ENCODE peak calls at places on chromosomes 3 and 15, in six cellular contexts. Y is uterus, W is A549, U is NB4, O is cardiac muscle cell, L is fibroblast of pulmonary artery. P is an unnamed sample.

GRCh38 chr3:69811452-69812401 is 72.5 kb downstream of the MITF start:
- DNase-seq in W (no peak), L (no peak), U (no peak), Y (no peak), O (no peak), P (no peak)

GRCh38 chr3:50390523-50391177 is 31.3 kb upstream of the TMEM115 start:
- DNase-seq in Y (no peak), L (no peak), W (no peak), O (no peak), U (no peak), P (peak)

GRCh38 chr15:66765478-66766281 is 63.6 kb downstream of the SMAD6 start:
- DNase-seq in O (peak), W (peak), U (peak), Y (no peak), L (peak), P (peak)

GRCh38 chr15:94230886-94231727 is at the start of gene MCTP2:
- DNase-seq in L (peak), Y (peak), O (peak), W (peak), U (peak), P (peak)

GRCh38 chr15:91075761-91076160 is 24.3 kb upstream of the SV2B start:
- DNase-seq in Y (no peak), L (no peak), U (peak), W (no peak), O (no peak), P (no peak)

GRCh38 chr15:60054472-60054871 is 50.4 kb downstream of the FOXB1 start:
- DNase-seq in Y (no peak), U (no peak), O (no peak), L (no peak), W (no peak), P (no peak)

GRCh38 chr3:60365360-60365759 is 885.9 kb downstream of the FHIT start:
- DNase-seq in L (peak), U (no peak), Y (no peak), O (peak), W (no peak), P (no peak)

GRCh38 chr3:25297667-25298585 is 130.1 kb upstream of the RARB start:
- DNase-seq in Y (no peak), U (no peak), O (peak), W (no peak), L (peak), P (no peak)

GRCh38 chr15:72155021-72155621 is 36.9 kb downstream of the SENP8 start:
- DNase-seq in Y (peak), U (no peak), W (peak), L (peak), O (peak), P (peak)

GRCh38 chr3:192481638-192482037 is 245.7 kb downstream of the FGF12 start:
- DNase-seq in W (no peak), O (peak), Y (no peak), U (peak), L (peak), P (no peak)

GRCh38 chr3:49618412-49618811 is 55.7 kb upstream of the APEH start:
- DNase-seq in Y (no peak), O (no peak), L (peak), W (no peak), U (no peak), P (no peak)

GRCh38 chr15:70741677-70742293 is 21.6 kb downstream of the UACA start:
- DNase-seq in O (peak), U (peak), Y (no peak), L (peak), W (peak), P (no peak)

GRCh38 chr15:39623550-39623931 is 42.7 kb downstream of the THBS1 start:
- DNase-seq in W (no peak), O (no peak), U (no peak), L (no peak), Y (no peak), P (no peak)

GRCh38 chr3:61808526-61808925 is 247.2 kb downstream of the PTPRG start:
- DNase-seq in L (peak), W (no peak), O (peak), Y (peak), U (no peak), P (peak)

GRCh38 chr3:114659109-114660081 is 365.6 kb downstream of the TIGIT start:
- DNase-seq in Y (no peak), L (no peak), W (no peak), O (peak), U (peak), P (no peak)

GRCh38 chr3:38643090-38643489 is 6.4 kb downstream of the SCN5A start:
- DNase-seq in U (no peak), L (no peak), W (no peak), Y (peak), O (no peak), P (no peak)

GRCh38 chr3:52231502-52232278 is 6.2 kb upstream of the TLR9 start:
- DNase-seq in U (peak), W (peak), Y (peak), L (peak), O (peak), P (peak)

GRCh38 chr3:48018841-48019240 is 2.6 kb upstream of the MAP4 start:
- DNase-seq in O (peak), W (peak), L (peak), Y (no peak), U (no peak), P (peak)

GRCh38 chr15:37106490-37107001 is 6.2 kb upstream of the MEIS2 start:
- DNase-seq in W (no peak), O (peak), U (peak), Y (peak), L (peak), P (no peak)

GRCh38 chr15:93030430-93031102 is 58.4 kb downstream of the RGMA start:
- DNase-seq in Y (peak), W (peak), L (peak), O (peak), U (peak), P (peak)

GRCh38 chr3:65618599-65618998 is 420.1 kb downstream of the MAGI1 start:
- DNase-seq in L (no peak), Y (no peak), O (no peak), U (no peak), W (no peak), P (no peak)

GRCh38 chr3:126081618-126082333 is 2.1 kb downstream of the SLC41A3 start:
- DNase-seq in W (peak), L (peak), O (peak), U (peak), Y (peak), P (no peak)

GRCh38 chr3:47877288-47877687 is 74.3 kb downstream of the DHX30 start:
- DNase-seq in U (no peak), W (no peak), L (peak), Y (no peak), O (peak), P (no peak)

GRCh38 chr3:135792174-135792573 is 173.4 kb upstream of the PPP2R3A start:
- DNase-seq in W (peak), L (no peak), O (no peak), Y (no peak), U (peak), P (no peak)

GRCh38 chr15:89377842-89378698 is 43.4 kb upstream of the POLG start:
- DNase-seq in L (no peak), U (no peak), W (no peak), O (no peak), Y (no peak), P (no peak)

GRCh38 chr15:66613743-66614142 is 47.9 kb upstream of the LCTL start:
- DNase-seq in O (no peak), L (no peak), Y (no peak), W (no peak), U (no peak), P (no peak)

GRCh38 chr15:67824900-67825879 is at the start of gene SKOR1:
- DNase-seq in Y (no peak), O (peak), U (no peak), L (peak), W (peak), P (no peak)

GRCh38 chr3:102398196-102398595 is 36.6 kb upstream of the ZPLD1 start:
- DNase-seq in U (no peak), Y (no peak), L (no peak), O (no peak), W (no peak), P (no peak)

GRCh38 chr15:66951531-66951930 is 113.9 kb upstream of the SMAD3 start:
- DNase-seq in W (no peak), O (no peak), Y (no peak), U (no peak), L (no peak), P (no peak)

GRCh38 chr3:54870423-54870822 is 57.4 kb downstream of the LRTM1 start:
- DNase-seq in L (peak), Y (peak), U (peak), W (peak), O (peak), P (peak)

GRCh38 chr3:9598783-9599387 is 45.3 kb upstream of the LHFPL4 start:
- DNase-seq in Y (no peak), W (no peak), L (no peak), O (no peak), U (no peak), P (no peak)

GRCh38 chr15:83565553-83566159 is 88.3 kb upstream of the ADAMTSL3 start:
- DNase-seq in Y (no peak), W (peak), L (peak), O (peak), U (peak), P (no peak)

GRCh38 chr3:104132566-104132997 is 1234.1 kb upstream of the ALCAM start:
- DNase-seq in U (no peak), W (no peak), L (peak), O (no peak), Y (no peak), P (no peak)

GRCh38 chr3:179069762-179070390 is 1.7 kb downstream of the ZMAT3 start:
- DNase-seq in W (no peak), L (peak), U (no peak), Y (no peak), O (peak), P (no peak)
- H3K4me3 ChIP-seq in W (peak), L (peak), U (no peak), Y (no peak), O (peak), P (no peak)

DNA sequence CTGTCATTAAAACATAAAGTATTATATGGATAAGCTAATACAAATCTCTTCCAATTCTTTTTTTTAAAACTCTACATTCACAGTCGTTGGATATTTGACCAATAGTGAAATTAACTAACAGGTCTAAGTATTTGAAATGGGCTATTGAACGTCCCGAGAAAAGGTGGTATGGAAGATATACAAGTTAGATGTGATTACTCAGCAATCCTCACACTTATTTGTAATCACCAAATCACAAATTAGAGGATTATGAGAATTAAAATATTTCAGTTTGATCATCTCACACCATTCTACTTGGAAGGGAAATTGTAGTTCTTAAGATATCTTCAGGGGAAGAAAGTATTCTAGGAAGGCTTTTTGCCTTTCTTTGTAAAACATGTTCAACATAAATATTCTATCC is 60.5 kb downstream of the GAP43 start:
- DNase-seq in W (no peak), U (no peak), Y (no peak), O (no peak), L (no peak), P (no peak)
- H3K4me3 ChIP-seq in W (no peak), U (no peak), Y (no peak), O (no peak), L (no peak), P (no peak)

GRCh38 chr3:64489361-64490044 is 198.3 kb downstream of the ADAMTS9 start:
- DNase-seq in W (no peak), U (no peak), Y (peak), L (no peak), O (peak), P (peak)

GRCh38 chr3:64493149-64493548 is 194.7 kb downstream of the ADAMTS9 start:
- DNase-seq in Y (no peak), W (no peak), O (no peak), L (no peak), U (no peak), P (no peak)

GRCh38 chr3:64490180-64490579 is 197.6 kb downstream of the ADAMTS9 start:
- DNase-seq in L (no peak), Y (no peak), O (no peak), W (no peak), U (no peak), P (no peak)

GRCh38 chr3:64491843-64492242 is 196.0 kb downstream of the ADAMTS9 start:
- DNase-seq in O (no peak), Y (no peak), L (no peak), U (no peak), W (no peak), P (no peak)

DNA sequence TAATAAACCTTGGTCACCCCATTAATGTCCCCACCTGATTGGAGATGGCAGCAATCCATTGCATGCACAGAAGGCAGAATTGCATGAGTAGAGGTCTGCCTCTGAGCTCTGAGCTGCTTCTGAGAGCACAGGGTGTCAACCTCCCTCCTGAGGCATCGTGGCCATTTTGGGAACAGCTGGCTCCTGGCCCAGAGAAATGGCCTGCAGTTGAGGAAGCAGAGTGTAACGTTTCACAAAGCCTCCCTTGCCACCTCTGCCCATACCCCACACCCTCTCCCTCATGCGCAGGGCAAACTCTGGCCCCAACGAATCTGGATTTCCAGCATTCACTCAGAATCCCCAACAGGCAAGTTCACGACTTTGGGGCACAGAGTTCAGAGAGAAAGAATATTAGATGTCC is 198.9 kb downstream of the ADAMTS9 start:
- DNase-seq in O (no peak), Y (no peak), L (no peak), W (no peak), U (no peak), P (no peak)
- H3K4me3 ChIP-seq in O (no peak), Y (no peak), L (no peak), W (no peak), U (no peak), P (no peak)

GRCh38 chr3:6747017-6747416 is 113.9 kb upstream of the GRM7 start:
- DNase-seq in O (no peak), W (no peak), Y (no peak), U (no peak), L (no peak), P (no peak)
- H3K4me3 ChIP-seq in O (no peak), W (no peak), Y (no peak), U (no peak), L (no peak), P (no peak)

DNA sequence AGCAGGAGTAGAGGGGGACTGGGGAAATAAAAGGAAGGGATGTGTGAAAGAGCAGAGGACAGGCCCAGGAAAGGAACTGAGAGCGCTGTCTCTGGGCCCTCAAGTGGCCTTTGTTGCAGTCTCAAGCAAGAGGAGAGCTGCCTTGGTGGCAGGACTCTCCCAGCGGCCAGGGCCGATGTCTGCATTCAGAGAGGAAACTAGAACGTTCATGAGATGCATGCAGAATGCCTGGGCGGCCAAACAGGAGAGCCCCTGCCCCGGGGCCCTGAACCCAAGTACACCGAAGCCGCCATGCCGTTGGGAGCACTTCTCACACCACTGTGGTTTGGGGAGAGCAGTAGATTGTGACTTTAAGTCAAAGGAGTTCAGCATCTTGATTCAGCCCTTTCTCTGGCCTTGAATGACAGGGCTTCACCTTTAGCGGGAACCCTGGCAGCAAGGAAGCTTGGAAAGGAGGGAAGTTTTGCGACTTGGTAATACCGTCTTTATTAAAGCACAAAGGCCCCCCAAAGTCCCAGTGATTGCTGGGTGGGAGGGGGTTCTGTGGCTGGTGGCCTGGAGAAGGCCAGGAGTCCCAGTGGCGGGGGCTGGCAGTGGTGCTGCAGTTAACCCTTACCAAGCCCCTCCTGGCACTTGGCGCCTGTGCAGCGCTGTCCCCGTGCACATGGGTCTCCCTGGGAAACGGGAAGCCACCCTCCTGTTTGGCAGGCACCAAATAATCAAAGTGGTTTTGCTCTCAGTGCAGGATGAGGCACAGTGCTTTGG is 36.2 kb downstream of the SLC6A11 start:
- DNase-seq in W (no peak), Y (no peak), U (no peak), L (no peak), O (no peak), P (no peak)
- H3K4me3 ChIP-seq in W (no peak), Y (no peak), U (no peak), L (no peak), O (no peak), P (no peak)

GRCh38 chr3:127915937-127916480 is 977 bp downstream of the KBTBD12 start:
- DNase-seq in U (no peak), L (no peak), Y (no peak), O (no peak), W (no peak), P (no peak)

GRCh38 chr3:127909646-127910045 is 5.4 kb upstream of the KBTBD12 start:
- DNase-seq in O (no peak), Y (no peak), U (no peak), W (no peak), L (no peak), P (no peak)

GRCh38 chr3:127915115-127915936 is at the start of gene KBTBD12:
- DNase-seq in W (no peak), L (no peak), Y (no peak), U (no peak), O (no peak), P (peak)

GRCh38 chr3:127911421-127911931 is 3.6 kb upstream of the KBTBD12 start:
- DNase-seq in L (no peak), O (peak), U (no peak), Y (no peak), W (no peak), P (no peak)

GRCh38 chr3:127914584-127914983 is 448 bp upstream of the KBTBD12 start:
- DNase-seq in L (no peak), W (no peak), O (no peak), Y (no peak), U (no peak), P (no peak)
- H3K4me3 ChIP-seq in L (no peak), W (no peak), O (no peak), Y (peak), U (no peak), P (peak)

GRCh38 chr3:62872318-62872717 is 2.9 kb downstream of the CADPS start:
- DNase-seq in Y (no peak), L (no peak), U (no peak), O (no peak), W (no peak), P (no peak)

GRCh38 chr3:62876064-62876463 is 848 bp upstream of the CADPS start:
- DNase-seq in L (peak), Y (no peak), U (peak), O (peak), W (peak), P (peak)

GRCh38 chr3:62875103-62876002 is at the start of gene CADPS:
- DNase-seq in U (no peak), W (no peak), O (no peak), L (no peak), Y (no peak), P (peak)

GRCh38 chr3:62874398-62875102 is 666 bp downstream of the CADPS start:
- DNase-seq in U (no peak), Y (no peak), L (no peak), W (no peak), O (no peak), P (no peak)

GRCh38 chr3:62873672-62874397 is 1.4 kb downstream of the CADPS start:
- DNase-seq in O (no peak), W (peak), U (peak), Y (no peak), L (no peak), P (peak)
- H3K4me3 ChIP-seq in O (peak), W (peak), U (no peak), Y (peak), L (no peak), P (peak)

GRCh38 chr3:129561619-129562248 is 18.8 kb downstream of the H1-8 start:
- DNase-seq in L (no peak), Y (no peak), O (no peak), W (no peak), U (no peak), P (no peak)

GRCh38 chr3:129559565-129560079 is 16.6 kb downstream of the H1-8 start:
- DNase-seq in L (no peak), U (no peak), O (no peak), Y (no peak), W (no peak), P (no peak)

GRCh38 chr3:129560931-129561594 is 18.1 kb downstream of the H1-8 start:
- DNase-seq in L (peak), Y (peak), W (peak), U (peak), O (peak), P (peak)

GRCh38 chr3:129558772-129559564 is 16.0 kb downstream of the H1-8 start:
- DNase-seq in O (peak), L (peak), U (peak), W (peak), Y (no peak), P (no peak)

GRCh38 chr3:129560269-129560787 is 17.4 kb downstream of the H1-8 start:
- DNase-seq in U (peak), W (no peak), O (peak), L (peak), Y (peak), P (no peak)
- H3K4me3 ChIP-seq in U (no peak), W (no peak), O (no peak), L (no peak), Y (no peak), P (no peak)

GRCh38 chr3:152197937-152198336 is 70.8 kb upstream of the MBNL1 start:
- DNase-seq in U (peak), W (no peak), Y (no peak), O (no peak), L (no peak), P (no peak)

GRCh38 chr3:152196782-152197181 is 71.9 kb upstream of the MBNL1 start:
- DNase-seq in W (no peak), U (peak), Y (no peak), L (no peak), O (no peak), P (no peak)

GRCh38 chr3:152198655-152199054 is 70.1 kb upstream of the MBNL1 start:
- DNase-seq in W (no peak), U (peak), O (no peak), L (no peak), Y (no peak), P (no peak)

GRCh38 chr3:152199069-152199838 is 69.5 kb upstream of the MBNL1 start:
- DNase-seq in O (no peak), L (no peak), Y (no peak), U (peak), W (no peak), P (no peak)

DNA sequence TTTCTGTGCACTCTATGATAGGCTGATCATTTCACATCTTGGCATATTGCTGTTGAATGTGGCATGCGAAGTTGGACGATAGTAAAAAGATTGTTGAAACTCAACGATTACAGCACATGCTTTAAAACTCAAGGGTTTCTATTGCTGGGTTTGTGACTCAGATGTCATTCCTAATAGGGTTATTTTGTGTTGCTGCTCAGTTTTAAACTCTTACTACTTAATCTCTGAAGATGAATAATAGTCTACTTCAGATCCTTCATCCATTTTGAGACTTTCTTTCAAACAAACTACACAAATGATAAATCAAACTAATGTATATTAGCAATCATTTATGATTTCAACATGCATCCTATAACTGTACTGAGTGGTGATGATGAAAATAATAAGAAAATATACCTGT is 71.3 kb upstream of the MBNL1 start:
- DNase-seq in W (no peak), L (no peak), U (peak), Y (no peak), O (no peak), P (no peak)
- H3K4me3 ChIP-seq in W (no peak), L (no peak), U (peak), Y (peak), O (no peak), P (no peak)

P was measured in body of pancreas.